ENCODE peak calls at places on chromosomes 2 and 18, in nine cellular contexts. O is HepG2, K is SK-N-MC, R is esophagus muscularis mucosa, L is H1, I is stomach, U is transverse colon, H is Panc1, Y is prostate gland. V is an unnamed sample.

GRCh38 chr2:70888389-70888924 is 47.2 kb upstream of the ATP6V1B1 start:
- DNase-seq in O (no peak), K (no peak), R (peak), L (no peak), I (no peak), U (no peak), H (no peak), Y (no peak), V (no peak)

GRCh38 chr18:49018553-49018943 is 67.8 kb upstream of the SMAD7 start:
- DNase-seq in O (no peak), K (no peak), R (no peak), L (no peak), I (peak), U (peak), H (no peak), Y (no peak), V (no peak)

GRCh38 chr2:38037757-38038615 is 38.0 kb downstream of the CYP1B1 start:
- DNase-seq in O (no peak), K (peak), R (no peak), L (peak), I (no peak), U (no peak), H (no peak), Y (peak), V (peak)

GRCh38 chr2:24972315-24972958 is 682 bp upstream of the DNAJC27 start:
- DNase-seq in O (peak), K (no peak), R (no peak), L (no peak), I (no peak), U (peak), H (no peak), Y (peak), V (no peak)

GRCh38 chr2:31475692-31476091 is 61.1 kb upstream of the XDH start:
- DNase-seq in O (no peak), K (no peak), R (no peak), L (no peak), I (no peak), U (no peak), H (no peak), Y (no peak), V (no peak)

GRCh38 chr2:72133721-72134407 is 13.8 kb downstream of the CYP26B1 start:
- DNase-seq in O (no peak), K (no peak), R (no peak), L (no peak), I (no peak), U (no peak), H (no peak), Y (no peak), V (no peak)

GRCh38 chr2:158837645-158838044 is 42.5 kb downstream of the DAPL1 start:
- DNase-seq in O (no peak), K (no peak), R (no peak), L (no peak), I (no peak), U (no peak), H (no peak), Y (no peak), V (no peak)

GRCh38 chr18:25109484-25109883 is 242.5 kb downstream of the ZNF521 start:
- DNase-seq in O (no peak), K (no peak), R (no peak), L (no peak), I (no peak), U (no peak), H (no peak), Y (no peak), V (no peak)

GRCh38 chr18:46518438-46518837 is 138.6 kb downstream of the LOXHD1 start:
- DNase-seq in O (peak), K (no peak), R (no peak), L (no peak), I (no peak), U (no peak), H (no peak), Y (peak), V (no peak)

GRCh38 chr2:111898703-111899514 is 502 bp downstream of the MERTK start:
- DNase-seq in O (no peak), K (no peak), R (peak), L (no peak), I (peak), U (no peak), H (no peak), Y (peak), V (peak)

GRCh38 chr2:105437708-105438103 is 38.9 kb upstream of the FHL2 start:
- DNase-seq in O (no peak), K (no peak), R (no peak), L (no peak), I (no peak), U (no peak), H (no peak), Y (no peak), V (no peak)

GRCh38 chr2:220981926-220982325 is 590.2 kb downstream of the EPHA4 start:
- DNase-seq in O (no peak), K (no peak), R (no peak), L (no peak), I (no peak), U (no peak), H (no peak), Y (no peak), V (no peak)

GRCh38 chr2:96305979-96306308 is 598 bp upstream of the SNRNP200 start:
- DNase-seq in O (no peak), K (no peak), R (no peak), L (no peak), I (no peak), U (peak), H (no peak), Y (no peak), V (no peak)

GRCh38 chr2:20621366-20622295 is 29.3 kb downstream of the HS1BP3 start:
- DNase-seq in O (no peak), K (no peak), R (no peak), L (no peak), I (peak), U (peak), H (no peak), Y (no peak), V (no peak)

GRCh38 chr2:223062304-223062845 is 10.4 kb downstream of the KCNE4 start:
- DNase-seq in O (no peak), K (peak), R (no peak), L (no peak), I (no peak), U (no peak), H (no peak), Y (no peak), V (no peak)

GRCh38 chr2:1744446-1745170 is at the start of gene PXDN:
- DNase-seq in O (no peak), K (no peak), R (no peak), L (no peak), I (no peak), U (peak), H (no peak), Y (peak), V (no peak)

GRCh38 chr2:70738159-70738558 is 29.8 kb downstream of the ADD2 start:
- DNase-seq in O (no peak), K (no peak), R (no peak), L (no peak), I (no peak), U (no peak), H (no peak), Y (no peak), V (no peak)

GRCh38 chr18:29653816-29654215 is 1388.7 kb downstream of the DSC3 start:
- DNase-seq in O (no peak), K (no peak), R (no peak), L (no peak), I (no peak), U (no peak), H (no peak), Y (no peak), V (no peak)

GRCh38 chr2:113219889-113220641 is 46.3 kb downstream of the PSD4 start:
- DNase-seq in O (peak), K (no peak), R (no peak), L (no peak), I (peak), U (peak), H (no peak), Y (no peak), V (no peak)

GRCh38 chr2:58805126-58805525 is 564.0 kb upstream of the FANCL start:
- DNase-seq in O (no peak), K (no peak), R (no peak), L (no peak), I (no peak), U (no peak), H (no peak), Y (no peak), V (no peak)

GRCh38 chr2:41294331-41294730 is 753.5 kb upstream of the PKDCC start:
- DNase-seq in O (no peak), K (no peak), R (no peak), L (no peak), I (no peak), U (no peak), H (no peak), Y (no peak), V (no peak)

GRCh38 chr2:223954401-223954800 is 2.9 kb upstream of the MRPL44 start:
- DNase-seq in O (peak), K (no peak), R (no peak), L (no peak), I (no peak), U (no peak), H (no peak), Y (no peak), V (no peak)

GRCh38 chr2:173286153-173286809 is 68.4 kb upstream of the CDCA7 start:
- DNase-seq in O (no peak), K (no peak), R (no peak), L (no peak), I (no peak), U (no peak), H (no peak), Y (no peak), V (peak)

DNA sequence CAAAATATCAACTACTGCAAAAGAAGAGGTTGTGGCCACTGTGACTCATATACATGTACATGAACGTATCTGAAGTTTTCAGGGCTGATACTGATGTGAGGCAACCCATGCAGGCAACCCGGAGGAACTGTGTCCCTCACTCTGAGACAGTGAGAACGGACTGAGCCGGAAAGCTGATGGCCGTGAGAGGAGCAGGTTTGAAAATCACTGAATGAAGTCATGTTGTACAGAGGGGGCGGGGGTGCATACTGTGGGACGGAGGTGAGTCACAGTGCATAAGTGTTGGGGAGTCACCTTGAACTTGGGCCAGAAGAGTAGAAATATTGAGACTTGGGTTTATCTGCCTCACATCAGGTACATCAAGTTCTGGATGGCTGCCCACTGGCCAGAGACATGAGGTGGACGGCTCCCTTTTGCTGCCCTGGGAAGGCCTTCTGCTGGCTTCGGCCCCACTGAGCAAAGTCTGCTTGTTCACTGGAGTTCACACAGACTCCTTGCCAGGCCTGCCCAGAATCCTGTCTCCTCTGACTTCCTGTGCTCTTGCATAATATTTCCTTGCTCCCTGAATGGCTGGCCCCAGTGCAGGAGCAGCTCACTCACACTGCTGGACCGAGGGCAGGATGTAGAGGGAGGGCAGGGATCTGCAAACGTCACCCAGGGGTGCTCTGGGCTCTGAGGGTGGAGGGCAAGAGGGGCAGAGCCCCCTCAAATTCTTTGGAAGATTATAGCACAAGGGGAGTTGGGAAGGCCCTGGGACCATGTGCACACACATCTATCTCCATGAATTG is 18.1 kb downstream of the EPAS1 start:
- DNase-seq in O (peak), K (no peak), R (peak), L (no peak), I (peak), U (peak), H (peak), Y (peak), V (no peak)
- TF ChIP-seq POLR2AphosphoS5 in O (peak), K (peak), R (peak), L (no peak), I (peak), U (no peak), H (no peak), Y (peak), V (no peak)

DNA sequence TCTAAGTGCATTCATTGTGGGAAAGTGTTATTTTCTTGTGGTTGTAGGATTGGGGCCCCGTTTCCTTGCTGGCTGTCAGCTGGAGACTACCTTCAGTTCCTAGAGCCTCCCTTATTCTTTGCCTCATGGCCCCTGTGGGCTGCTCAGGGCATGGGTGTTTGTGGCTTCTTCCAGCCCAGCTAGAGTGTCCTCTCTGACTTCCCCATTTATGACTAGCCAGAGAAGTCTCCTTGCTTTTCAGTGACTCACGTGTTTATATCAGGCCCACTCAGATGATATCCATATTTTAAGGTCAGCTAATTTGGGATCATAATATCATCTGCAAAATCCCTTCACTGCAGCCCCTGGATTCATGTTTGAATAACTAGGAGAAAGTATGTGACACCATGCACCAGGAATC is 62.8 kb downstream of the DTNA start:
- DNase-seq in O (no peak), K (no peak), R (no peak), L (no peak), I (no peak), U (no peak), H (no peak), Y (no peak), V (no peak)
- TF ChIP-seq POLR2AphosphoS5 in O (no peak), K (no peak), R (no peak), L (no peak), I (no peak), U (no peak), H (no peak), Y (no peak), V (no peak)

DNA sequence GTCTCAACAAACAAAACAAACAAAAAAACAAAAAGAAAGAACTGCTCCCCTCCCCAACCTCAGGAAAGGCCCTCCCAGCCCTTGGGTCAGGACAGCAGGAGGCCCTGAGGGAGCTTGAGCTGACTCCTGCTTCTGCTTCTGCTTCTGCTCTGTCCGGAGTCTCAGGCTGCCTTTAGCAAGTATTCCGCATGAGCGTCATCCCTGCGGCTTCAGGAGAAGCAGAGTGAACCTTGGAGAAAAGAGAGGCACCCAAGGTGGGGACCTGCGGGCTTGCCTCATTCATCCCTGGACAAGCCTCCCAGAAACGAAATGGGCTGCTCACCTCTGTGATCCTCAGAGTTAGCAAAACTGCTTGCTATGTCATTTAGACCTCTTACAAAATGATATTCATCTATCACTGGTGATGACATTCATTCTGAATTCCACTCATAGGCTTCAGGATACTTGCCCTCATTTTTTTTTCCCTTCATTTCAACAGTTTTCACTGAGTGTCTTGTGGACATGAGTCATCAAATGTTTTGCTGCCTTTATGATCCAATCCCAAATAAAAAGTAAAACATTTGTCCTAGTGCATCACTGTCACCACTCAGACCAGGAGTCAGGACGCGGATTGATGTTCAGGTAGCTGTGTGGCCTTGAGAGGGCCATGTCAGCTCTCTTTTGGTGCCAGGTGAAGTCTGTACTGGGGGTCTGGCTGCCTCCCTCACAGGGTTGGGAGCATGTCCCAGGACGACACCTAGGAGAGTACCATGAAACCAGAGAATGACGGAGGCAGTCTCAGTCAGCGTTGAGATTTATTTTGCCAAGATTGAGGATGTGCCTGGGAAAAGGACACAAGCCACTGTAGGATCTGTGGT is 51.7 kb downstream of the IMPA2 start:
- DNase-seq in O (no peak), K (no peak), R (no peak), L (peak), I (no peak), U (no peak), H (no peak), Y (no peak), V (no peak)
- TF ChIP-seq POLR2AphosphoS5 in O (no peak), K (no peak), R (peak), L (no peak), I (no peak), U (no peak), H (no peak), Y (no peak), V (no peak)

GRCh38 chr2:12617366-12617765 is 99.4 kb upstream of the TRIB2 start:
- DNase-seq in O (no peak), K (no peak), R (no peak), L (no peak), I (no peak), U (no peak), H (no peak), Y (no peak), V (no peak)
- TF ChIP-seq POLR2AphosphoS5 in O (no peak), K (no peak), R (no peak), L (no peak), I (no peak), U (no peak), H (no peak), Y (no peak), V (no peak)

DNA sequence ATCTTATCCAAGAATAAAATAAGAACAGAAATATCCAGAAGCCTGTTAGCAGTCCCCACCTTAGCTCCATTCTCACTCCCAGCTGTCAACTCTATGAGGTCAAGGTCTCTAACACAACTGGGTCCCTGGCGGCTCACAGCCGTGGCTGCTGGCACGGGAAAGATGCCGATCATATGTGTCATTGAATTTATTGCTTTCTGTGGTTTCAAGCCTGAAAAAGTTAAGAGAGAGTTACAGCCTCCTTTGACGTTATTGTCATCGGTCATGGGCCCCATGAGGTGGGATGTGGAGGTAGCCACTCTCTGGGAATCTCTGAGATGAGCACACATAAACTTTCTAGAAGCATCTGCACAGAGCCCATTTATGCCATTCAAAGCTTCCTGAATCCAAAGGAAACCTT is 28.7 kb upstream of the CABLES1 start:
- DNase-seq in O (peak), K (no peak), R (no peak), L (no peak), I (no peak), U (peak), H (peak), Y (peak), V (no peak)
- TF ChIP-seq POLR2AphosphoS5 in O (no peak), K (no peak), R (no peak), L (no peak), I (no peak), U (no peak), H (peak), Y (peak), V (no peak)

GRCh38 chr2:230877131-230877736 is 12.5 kb downstream of the ITM2C start:
- DNase-seq in O (no peak), K (no peak), R (no peak), L (peak), I (no peak), U (peak), H (no peak), Y (no peak), V (no peak)
- TF ChIP-seq POLR2AphosphoS5 in O (no peak), K (no peak), R (no peak), L (no peak), I (no peak), U (no peak), H (no peak), Y (no peak), V (no peak)

GRCh38 chr2:176272870-176273269 is 3.6 kb downstream of the MTX2 start:
- DNase-seq in O (no peak), K (no peak), R (no peak), L (no peak), I (no peak), U (no peak), H (no peak), Y (no peak), V (no peak)
- TF ChIP-seq POLR2AphosphoS5 in O (no peak), K (no peak), R (no peak), L (no peak), I (no peak), U (no peak), H (no peak), Y (no peak), V (no peak)

DNA sequence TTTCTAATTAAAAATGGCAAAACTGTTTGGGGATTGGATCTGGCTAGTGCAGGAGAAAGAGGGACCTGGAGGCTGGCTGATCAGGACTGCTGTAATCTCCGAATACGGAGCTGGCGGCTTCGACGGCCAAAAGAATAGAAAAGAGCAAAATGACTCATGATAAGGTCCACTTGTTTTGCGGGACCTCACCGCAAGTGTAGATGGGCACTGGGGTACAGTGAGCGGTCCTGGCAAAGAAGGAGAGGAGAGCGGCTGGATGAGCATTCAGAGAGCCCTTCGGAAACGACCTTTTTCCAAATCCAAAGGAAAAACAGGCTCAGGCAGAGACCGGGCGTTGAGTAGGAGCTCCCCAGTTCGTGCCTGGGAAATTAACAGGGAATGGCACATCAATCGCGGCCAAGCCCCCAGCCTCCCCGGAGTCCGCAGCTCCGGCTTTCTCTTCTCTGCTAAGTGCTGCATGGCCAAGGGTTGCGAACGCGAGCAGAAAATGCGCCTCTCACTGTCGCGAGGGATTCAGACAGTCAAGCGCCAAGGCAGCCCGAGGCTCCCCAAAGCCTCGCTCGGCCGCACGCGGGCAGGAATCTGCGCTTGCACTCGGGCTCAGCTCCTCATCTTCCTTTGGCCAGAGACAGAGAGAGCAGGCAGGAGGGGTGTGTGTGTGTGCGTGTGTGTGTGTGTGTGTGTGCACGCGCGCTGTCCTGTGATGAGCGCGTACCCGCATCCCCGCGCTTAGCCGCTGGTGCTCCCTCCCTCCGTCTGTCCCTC is 1.8 kb downstream of the DCC start:
- DNase-seq in O (no peak), K (no peak), R (no peak), L (peak), I (no peak), U (no peak), H (no peak), Y (no peak), V (no peak)
- TF ChIP-seq POLR2AphosphoS5 in O (no peak), K (no peak), R (no peak), L (no peak), I (no peak), U (no peak), H (no peak), Y (no peak), V (no peak)